ENCODE peak calls at places on chromosome 9, in four cellular contexts. C is lung, B is H1, V is mucosa of descending colon. J is an unnamed sample.

GRCh38 chr9:137878146-137878941 is 762 bp downstream of the CACNA1B start:
- DNase-seq in V (no peak), B (peak; percentile 51), C (no peak), J (no peak)

GRCh38 chr9:7439355-7439978 is 360.1 kb downstream of the DMAC1 start:
- DNase-seq in C (no peak), V (no peak), B (no peak), J (no peak)

GRCh38 chr9:17453751-17454150 is 125.1 kb upstream of the SH3GL2 start:
- DNase-seq in B (no peak), C (no peak), V (no peak), J (no peak)

GRCh38 chr9:7185612-7186011 is 427.8 kb downstream of the KDM4C start:
- DNase-seq in V (no peak), B (peak; percentile 21), C (no peak), J (no peak)

GRCh38 chr9:95499101-95499676 is 17.6 kb downstream of the PTCH1 start:
- DNase-seq in B (no peak), C (no peak), V (no peak), J (no peak)

GRCh38 chr9:34252016-34252415 is 73.2 kb downstream of the UBAP1 start:
- DNase-seq in C (no peak), B (no peak), V (no peak), J (no peak)

GRCh38 chr9:122551371-122551770 is 1.5 kb upstream of the OR1N2 start:
- DNase-seq in B (no peak), V (no peak), C (no peak), J (no peak)

GRCh38 chr9:114366334-114367128 is 21.3 kb downstream of the AKNA start:
- DNase-seq in C (no peak), V (no peak), B (no peak), J (no peak)

GRCh38 chr9:77957652-77958051 is 74.0 kb downstream of the GNAQ start:
- DNase-seq in V (no peak), B (no peak), C (no peak), J (no peak)

GRCh38 chr9:107504585-107505455 is 15.3 kb upstream of the KLF4 start:
- DNase-seq in V (no peak), C (peak; percentile 43), B (no peak), J (no peak)

GRCh38 chr9:74330487-74331214 is 166.5 kb upstream of the RORB start:
- DNase-seq in V (no peak), B (no peak), C (no peak), J (no peak)

GRCh38 chr9:137639303-137640051 is 20.7 kb downstream of the EHMT1 start:
- DNase-seq in C (no peak), B (no peak), V (no peak), J (no peak)

GRCh38 chr9:13427587-13427986 is 148.1 kb upstream of the MPDZ start:
- DNase-seq in B (no peak), V (no peak), C (no peak), J (no peak)

GRCh38 chr9:127785933-127786772 is at the start of gene CDK9:
- DNase-seq in V (peak; percentile 95), B (no peak), C (peak; percentile 87), J (peak; percentile 91)

GRCh38 chr9:30799527-30800101 is 1584.8 kb upstream of the ACO1 start:
- DNase-seq in V (peak; percentile 30), B (no peak), C (no peak), J (no peak)

GRCh38 chr9:114538241-114538640 is 33.0 kb upstream of the WHRN start:
- DNase-seq in C (no peak), B (peak; percentile 23), V (peak; percentile 56), J (peak; percentile 49)

GRCh38 chr9:137168907-137169763 is 716 bp downstream of the LRRC26 start:
- DNase-seq in C (no peak), B (no peak), V (no peak), J (no peak)

GRCh38 chr9:118091676-118092490 is 387.7 kb downstream of the TLR4 start:
- DNase-seq in V (no peak), B (no peak), C (no peak), J (no peak)

GRCh38 chr9:71791875-71792274 is 23.6 kb upstream of the CEMIP2 start:
- DNase-seq in B (no peak), C (no peak), V (no peak), J (no peak)

GRCh38 chr9:25703826-25704357 is 25.6 kb upstream of the TUSC1 start:
- DNase-seq in V (no peak), C (no peak), B (no peak), J (no peak)

GRCh38 chr9:17528859-17529258 is 50.0 kb upstream of the SH3GL2 start:
- DNase-seq in V (no peak), B (no peak), C (no peak), J (no peak)

GRCh38 chr9:37992924-37993349 is 76.1 kb downstream of the SHB start:
- DNase-seq in V (no peak), B (no peak), C (no peak), J (no peak)

GRCh38 chr9:132986586-132986985 is 8.1 kb downstream of the GFI1B start:
- DNase-seq in C (no peak), B (no peak), V (no peak), J (no peak)

GRCh38 chr9:136525841-136526499 is 19.9 kb downstream of the NOTCH1 start:
- DNase-seq in C (no peak), V (no peak), B (no peak), J (no peak)

GRCh38 chr9:114304416-114305188 is 18.3 kb upstream of the ORM1 start:
- DNase-seq in V (peak; percentile 9), C (no peak), B (no peak), J (no peak)

GRCh38 chr9:72365525-72366256 is 683 bp upstream of the ZFAND5 start:
- DNase-seq in B (no peak), V (peak; percentile 90), C (peak; percentile 79), J (peak; percentile 47)

GRCh38 chr9:83327323-83327722 is 210.9 kb downstream of the FRMD3 start:
- DNase-seq in V (no peak), B (no peak), C (no peak), J (no peak)

GRCh38 chr9:81877047-81877446 is 51.2 kb upstream of the SPATA31D4 start:
- DNase-seq in C (no peak), V (peak; percentile 83), B (no peak), J (no peak)

GRCh38 chr9:77589046-77589795 is 58.9 kb downstream of the GNA14 start:
- DNase-seq in V (no peak), B (no peak), C (peak; percentile 50), J (no peak)

GRCh38 chr9:28212979-28213378 is 639.7 kb upstream of the C9orf72 start:
- DNase-seq in B (no peak), C (no peak), V (no peak), J (no peak)

GRCh38 chr9:96619491-96620154 is at the start of gene CDC14B:
- DNase-seq in C (peak; percentile 91), V (peak; percentile 94), B (peak; percentile 60), J (peak; percentile 36)

GRCh38 chr9:96619109-96619435 is 571 bp downstream of the CDC14B start:
- DNase-seq in B (no peak), V (peak; percentile 57), C (no peak), J (no peak)

GRCh38 chr9:96617439-96618185 is 2.0 kb downstream of the CDC14B start:
- DNase-seq in B (no peak), V (no peak), C (no peak), J (no peak)

GRCh38 chr9:96616817-96617438 is 2.7 kb downstream of the CDC14B start:
- DNase-seq in V (no peak), B (no peak), C (no peak), J (no peak)

GRCh38 chr9:96618209-96619108 is 1.2 kb downstream of the CDC14B start:
- DNase-seq in C (no peak), B (no peak), V (peak; percentile 64), J (no peak)
- H3K4me3 ChIP-seq in C (peak overlapping the region; percentile 62), B (peak overlapping the region; percentile 85), V (peak overlapping the region; percentile 50), J (peak overlapping the region; percentile 46)

GRCh38 chr9:16058131-16058549 is 505.3 kb downstream of the CCDC171 start:
- DNase-seq in B (no peak), C (no peak), V (no peak), J (no peak)

GRCh38 chr9:16060457-16061129 is 507.8 kb downstream of the CCDC171 start:
- DNase-seq in V (no peak), C (no peak), B (no peak), J (no peak)

GRCh38 chr9:16062542-16063240 is 509.8 kb downstream of the CCDC171 start:
- DNase-seq in C (no peak), B (no peak), V (no peak), J (no peak)

GRCh38 chr9:16064701-16065230 is 511.9 kb downstream of the CCDC171 start:
- DNase-seq in V (no peak), B (no peak), C (no peak), J (no peak)

DNA sequence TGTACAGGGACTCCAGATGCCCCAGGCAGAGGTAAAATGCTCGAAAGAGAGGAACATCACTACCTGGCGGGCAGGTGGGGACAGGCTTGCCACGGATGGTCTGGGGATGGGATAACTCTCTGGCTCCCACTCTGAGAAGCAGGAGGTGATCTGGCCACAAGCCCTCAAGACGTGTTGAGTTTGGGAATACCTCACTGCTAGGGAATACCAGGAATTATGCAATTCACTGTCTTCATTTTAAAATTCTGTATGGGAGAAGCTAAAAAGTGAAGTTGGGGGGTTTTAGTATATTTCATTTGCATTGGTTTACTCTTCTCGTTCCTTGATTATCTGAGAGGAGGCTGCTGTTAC is 510.4 kb downstream of the CCDC171 start:
- DNase-seq in C (no peak), B (no peak), V (no peak), J (no peak)
- H3K4me3 ChIP-seq in C (no peak overlapping the region), B (no peak overlapping the region), V (no peak overlapping the region), J (no peak overlapping the region)

GRCh38 chr9:131672451-131672850 is 67.4 kb downstream of the RAPGEF1 start:
- DNase-seq in B (no peak), C (no peak), V (no peak), J (no peak)

GRCh38 chr9:131674425-131675421 is 65.2 kb downstream of the RAPGEF1 start:
- DNase-seq in V (no peak), C (no peak), B (no peak), J (no peak)

GRCh38 chr9:131675437-131676022 is 64.3 kb downstream of the RAPGEF1 start:
- DNase-seq in C (no peak), V (no peak), B (no peak), J (no peak)

GRCh38 chr9:131673068-131673467 is 66.8 kb downstream of the RAPGEF1 start:
- DNase-seq in V (no peak), C (no peak), B (no peak), J (no peak)

GRCh38 chr9:131673531-131673930 is 66.3 kb downstream of the RAPGEF1 start:
- DNase-seq in C (no peak), B (no peak), V (no peak), J (no peak)
- H3K4me3 ChIP-seq in C (no peak overlapping the region), B (no peak overlapping the region), V (no peak overlapping the region), J (no peak overlapping the region)

DNA sequence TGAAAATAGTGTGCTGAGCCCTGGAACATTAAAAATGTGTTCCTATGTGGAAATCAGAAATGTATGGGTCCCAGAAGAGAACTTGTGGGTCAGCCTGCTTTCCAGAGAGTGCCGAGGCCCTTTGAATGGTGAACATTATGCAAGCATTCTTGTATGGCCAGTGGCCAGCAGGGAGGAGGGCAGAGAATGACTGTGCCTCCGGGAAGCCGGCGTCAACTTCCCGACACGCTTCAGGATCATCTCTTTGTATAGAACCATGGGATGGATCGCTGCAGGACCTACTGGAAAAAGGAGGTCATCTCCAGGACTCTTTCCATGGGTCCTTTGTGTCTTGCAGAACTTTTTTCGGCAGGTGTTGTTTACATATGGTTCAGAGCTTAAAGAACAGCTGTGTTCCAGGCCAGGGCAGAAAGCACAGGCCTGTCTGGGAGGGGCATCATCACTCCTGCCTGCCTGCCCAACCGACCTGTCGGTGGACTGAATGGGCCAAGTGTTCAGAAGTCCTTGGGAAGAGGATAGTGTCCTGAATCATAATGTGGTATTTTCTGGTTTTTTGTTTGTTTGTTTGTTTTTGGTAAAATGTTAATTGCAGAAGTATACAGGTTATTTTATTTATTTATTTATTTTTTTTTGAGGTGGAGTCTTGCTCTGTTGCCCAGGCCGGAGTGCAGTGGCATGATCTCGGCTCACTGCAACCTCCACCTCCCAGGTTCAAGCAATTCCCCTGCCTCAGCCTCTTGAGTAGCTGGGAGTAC is 9.0 kb downstream of the PRRC2B start:
- DNase-seq in C (peak; percentile 84), B (no peak), V (peak; percentile 81), J (no peak)
- H3K4me3 ChIP-seq in C (no peak overlapping the region), B (peak overlapping the region; percentile 24), V (no peak overlapping the region), J (no peak overlapping the region)